ENCODE peak calls at places on chromosomes 3 and 15, in eight cellular contexts. X, A, R, D, Q, Z, M and H are unnamed samples.
A peak's percentile ranks its signal among the peaks of the same experiment; 100 is the strongest.

GRCh38 chr3:122969585-122970453 is 57.7 kb downstream of the SEMA5B start:
- DNase-seq in Z (peak; percentile 72), X (no peak), Q (no peak), A (no peak), M (no peak), R (no peak), D (no peak), H (peak; percentile 43)

GRCh38 chr3:120791958-120792357 is 49.4 kb downstream of the GTF2E1 start:
- DNase-seq in M (no peak), R (no peak), A (no peak), Z (no peak), D (no peak), X (no peak), Q (no peak), H (no peak)

GRCh38 chr3:129690406-129690805 is 83.9 kb upstream of the PLXND1 start:
- DNase-seq in M (peak; percentile 42), Q (peak; percentile 69), R (peak; percentile 52), A (no peak), Z (peak; percentile 71), D (no peak), X (peak; percentile 29), H (peak; percentile 66)

GRCh38 chr3:132543016-132543739 is 53.9 kb upstream of the ACKR4 start:
- DNase-seq in Z (no peak), R (no peak), M (no peak), X (no peak), Q (no peak), D (no peak), A (no peak), H (peak; percentile 30)

GRCh38 chr15:68281008-68281407 is 3.5 kb downstream of the FEM1B start:
- DNase-seq in R (no peak), M (no peak), Z (no peak), D (no peak), Q (no peak), X (no peak), A (no peak), H (no peak)

GRCh38 chr3:81816473-81817260 is 55.2 kb upstream of the GBE1 start:
- DNase-seq in Q (no peak), D (no peak), Z (no peak), R (peak; percentile 89), A (no peak), M (no peak), X (peak; percentile 19), H (peak; percentile 58)

GRCh38 chr15:55799287-55800212 is 56.6 kb upstream of the PRTG start:
- DNase-seq in X (peak; percentile 81), R (peak; percentile 20), M (peak; percentile 6), Z (no peak), Q (no peak), D (no peak), A (peak; percentile 79), H (peak; percentile 41)

GRCh38 chr15:93520206-93520605 is 431.2 kb upstream of the RGMA start:
- DNase-seq in A (peak; percentile 35), M (no peak), Z (no peak), D (no peak), Q (no peak), X (no peak), R (no peak), H (no peak)

GRCh38 chr15:63035977-63036376 is 6.6 kb upstream of the TPM1 start:
- DNase-seq in Q (no peak), A (no peak), X (no peak), D (no peak), M (no peak), Z (no peak), R (no peak), H (no peak)